ENCODE peak calls at places on chromosome 11, in eight cellular contexts. M, G, B, E, P, K, R and I are unnamed samples.

GRCh38 chr11:59199546-59200420 is 12.9 kb downstream of the MPEG1 start:
- DNase-seq in K (no peak), P (no peak), G (no peak), R (no peak), M (peak), E (no peak), B (no peak), I (peak)

GRCh38 chr11:41499429-41499828 is 40.0 kb upstream of the LRRC4C start:
- DNase-seq in P (no peak), M (no peak), G (no peak), K (no peak), B (no peak), E (no peak), R (peak), I (no peak)

GRCh38 chr11:32178692-32179091 is 87.8 kb downstream of the RCN1 start:
- DNase-seq in P (no peak), R (no peak), E (no peak), G (no peak), M (no peak), B (no peak), K (no peak), I (no peak)

GRCh38 chr11:7671807-7672206 is 1.5 kb downstream of the CYB5R2 start:
- DNase-seq in G (no peak), K (no peak), P (peak), E (no peak), B (no peak), M (peak), R (no peak), I (peak)

GRCh38 chr11:134818531-134818930 is 406.5 kb upstream of the B3GAT1 start:
- DNase-seq in P (no peak), R (no peak), K (no peak), E (peak), G (no peak), M (no peak), B (no peak), I (no peak)

GRCh38 chr11:95924414-95924760 is 480 bp upstream of the MTMR2 start:
- DNase-seq in M (no peak), P (no peak), G (no peak), R (peak), E (no peak), K (no peak), B (peak), I (no peak)

GRCh38 chr11:105206633-105207032 is 67.1 kb upstream of the CARD18 start:
- DNase-seq in G (no peak), M (no peak), R (no peak), B (no peak), E (no peak), P (no peak), K (no peak), I (no peak)

GRCh38 chr11:46392421-46393230 is 1.1 kb upstream of the CHRM4 start:
- DNase-seq in K (peak), R (peak), P (peak), M (peak), E (peak), B (peak), G (peak), I (peak)

GRCh38 chr11:5618807-5619206 is 6.0 kb upstream of the TRIM34 start:
- DNase-seq in R (no peak), K (no peak), G (no peak), P (no peak), B (no peak), E (no peak), M (no peak), I (no peak)

GRCh38 chr11:134014502-134014901 is 54.4 kb upstream of the JAM3 start:
- DNase-seq in B (no peak), M (no peak), P (no peak), K (no peak), R (no peak), G (no peak), E (no peak), I (no peak)

GRCh38 chr11:104254347-104254746 is 90.4 kb upstream of the PDGFD start:
- DNase-seq in M (peak), E (no peak), B (peak), K (peak), P (no peak), R (peak), G (no peak), I (peak)

GRCh38 chr11:115616941-115617340 is 112.7 kb upstream of the CADM1 start:
- DNase-seq in P (no peak), R (no peak), M (no peak), G (no peak), B (no peak), E (no peak), K (peak), I (no peak)

GRCh38 chr11:115613004-115613403 is 108.8 kb upstream of the CADM1 start:
- DNase-seq in R (no peak), B (no peak), P (no peak), G (no peak), K (no peak), M (no peak), E (no peak), I (no peak)

GRCh38 chr11:115612331-115612730 is 108.1 kb upstream of the CADM1 start:
- DNase-seq in R (no peak), E (no peak), M (no peak), K (no peak), B (no peak), P (no peak), G (no peak), I (no peak)

GRCh38 chr11:115611343-115611742 is 107.1 kb upstream of the CADM1 start:
- DNase-seq in E (no peak), M (no peak), B (no peak), P (no peak), R (no peak), K (no peak), G (no peak), I (no peak)

GRCh38 chr11:115613986-115614625 is 109.9 kb upstream of the CADM1 start:
- DNase-seq in G (no peak), M (no peak), K (no peak), P (no peak), B (no peak), R (no peak), E (no peak), I (no peak)
- TF ChIP-seq CTCF in G (no peak), M (no peak), K (no peak), P (no peak), B (no peak), R (no peak), E (no peak), I (no peak)

GRCh38 chr11:61609970-61610347 is 29.1 kb upstream of the SYT7 start:
- DNase-seq in B (peak), E (no peak), G (no peak), M (no peak), R (peak), P (no peak), K (peak), I (no peak)
- TF ChIP-seq CTCF in B (no peak), E (no peak), G (no peak), M (no peak), R (peak), P (no peak), K (no peak), I (no peak)

GRCh38 chr11:65538915-65539374 is 14.1 kb downstream of the SCYL1 start:
- DNase-seq in G (no peak), E (no peak), R (no peak), M (no peak), K (no peak), P (no peak), B (no peak), I (no peak)
- TF ChIP-seq CTCF in G (no peak), E (no peak), R (no peak), M (no peak), K (no peak), P (no peak), B (no peak), I (no peak)

GRCh38 chr11:66579017-66579606 is 10.7 kb upstream of the CTSF start:
- DNase-seq in M (peak), B (peak), G (peak), K (peak), P (peak), E (peak), R (peak), I (peak)
- TF ChIP-seq CTCF in M (peak), B (peak), G (peak), K (peak), P (peak), E (peak), R (peak), I (peak)

GRCh38 chr11:63369165-63369970 is at the start of gene SLC22A9:
- DNase-seq in G (no peak), M (no peak), R (no peak), K (peak), P (no peak), E (no peak), B (peak), I (no peak)
- TF ChIP-seq CTCF in G (no peak), M (no peak), R (no peak), K (no peak), P (no peak), E (no peak), B (no peak), I (no peak)

GRCh38 chr11:116454020-116454645 is 318.7 kb downstream of the BUD13 start:
- DNase-seq in P (no peak), K (peak), E (peak), G (peak), B (peak), M (peak), R (peak), I (peak)
- TF ChIP-seq CTCF in P (peak), K (peak), E (peak), G (peak), B (peak), M (peak), R (peak), I (peak)